ENCODE peak calls at places on chromosomes 7 and 10, in four cellular contexts. One of them, this sample, is unnamed. For H3K4me1, the result is how much of the 10 kb centered on the place peaks cover.

GRCh38 chr10:20709708-20710107 is 187.4 kb downstream of the NEBL start:
- DNase-seq in PC-9: no peak
- DNase-seq in ovary: no peak
- DNase-seq in fibroblast of lung: no peak
- DNase-seq in this sample: no peak

GRCh38 chr10:71864861-71865473 is 13.9 kb upstream of the PSAP start:
- DNase-seq in PC-9: peak
- DNase-seq in ovary: no peak
- DNase-seq in fibroblast of lung: peak
- DNase-seq in this sample: no peak

GRCh38 chr10:103581499-103581898 is 88.0 kb downstream of the NEURL1 start:
- DNase-seq in PC-9: no peak
- DNase-seq in ovary: no peak
- DNase-seq in fibroblast of lung: no peak
- DNase-seq in this sample: no peak

GRCh38 chr7:114502454-114503254 is 88.0 kb downstream of the FOXP2 start:
- DNase-seq in PC-9: no peak
- DNase-seq in ovary: no peak
- DNase-seq in fibroblast of lung: peak
- DNase-seq in this sample: no peak

GRCh38 chr10:72009062-72009429 is 44.9 kb downstream of the CHST3 start:
- DNase-seq in PC-9: no peak
- DNase-seq in ovary: no peak
- DNase-seq in fibroblast of lung: no peak
- DNase-seq in this sample: no peak

GRCh38 chr10:62853710-62854109 is 37.5 kb upstream of the EGR2 start:
- DNase-seq in PC-9: no peak
- DNase-seq in ovary: no peak
- DNase-seq in fibroblast of lung: no peak
- DNase-seq in this sample: no peak

GRCh38 chr7:27225005-27225934 is 17.3 kb upstream of the EVX1 start:
- DNase-seq in PC-9: no peak
- DNase-seq in ovary: no peak
- DNase-seq in fibroblast of lung: no peak
- DNase-seq in this sample: no peak

GRCh38 chr10:43680035-43680434 is 31.4 kb upstream of the ZNF32 start:
- DNase-seq in PC-9: no peak
- DNase-seq in ovary: no peak
- DNase-seq in fibroblast of lung: peak
- DNase-seq in this sample: no peak

GRCh38 chr7:130999926-131000325 is 265.9 kb upstream of the KLF14 start:
- DNase-seq in PC-9: no peak
- DNase-seq in ovary: no peak
- DNase-seq in fibroblast of lung: no peak
- DNase-seq in this sample: no peak

GRCh38 chr7:117165656-117166055 is 157.2 kb downstream of the WNT2 start:
- DNase-seq in PC-9: no peak
- DNase-seq in ovary: no peak
- DNase-seq in fibroblast of lung: no peak
- DNase-seq in this sample: no peak

GRCh38 chr10:69465457-69466157 is 14.3 kb downstream of the TSPAN15 start:
- DNase-seq in PC-9: no peak
- DNase-seq in ovary: no peak
- DNase-seq in fibroblast of lung: no peak
- DNase-seq in this sample: no peak

GRCh38 chr10:132172091-132173066 is 14.4 kb upstream of the DPYSL4 start:
- DNase-seq in PC-9: no peak
- DNase-seq in ovary: no peak
- DNase-seq in fibroblast of lung: no peak
- DNase-seq in this sample: no peak

GRCh38 chr7:123797673-123798526 is 47.1 kb upstream of the HYAL4 start:
- DNase-seq in PC-9: peak
- DNase-seq in ovary: no peak
- DNase-seq in fibroblast of lung: peak
- DNase-seq in this sample: no peak

GRCh38 chr10:24311888-24312287 is 103.0 kb downstream of the KIAA1217 start:
- DNase-seq in PC-9: no peak
- DNase-seq in ovary: no peak
- DNase-seq in fibroblast of lung: no peak
- DNase-seq in this sample: no peak

GRCh38 chr7:136114966-136115762 is 138.0 kb upstream of the MTPN start:
- DNase-seq in PC-9: peak
- DNase-seq in ovary: no peak
- DNase-seq in fibroblast of lung: peak
- DNase-seq in this sample: no peak

GRCh38 chr7:130063036-130063435 is 7.3 kb upstream of the KLHDC10 start:
- DNase-seq in PC-9: peak
- DNase-seq in ovary: no peak
- DNase-seq in fibroblast of lung: peak
- DNase-seq in this sample: no peak

GRCh38 chr10:17961551-17962422 is 10.1 kb downstream of the SLC39A12 start:
- DNase-seq in PC-9: peak
- DNase-seq in ovary: no peak
- DNase-seq in fibroblast of lung: peak
- DNase-seq in this sample: no peak

GRCh38 chr7:143199040-143199439 is 15.8 kb downstream of the TAS2R39 start:
- DNase-seq in PC-9: no peak
- DNase-seq in ovary: no peak
- DNase-seq in fibroblast of lung: no peak
- DNase-seq in this sample: no peak

GRCh38 chr7:149023662-149024061 is 4.6 kb downstream of the PDIA4 start:
- DNase-seq in PC-9: no peak
- DNase-seq in ovary: no peak
- DNase-seq in fibroblast of lung: no peak
- DNase-seq in this sample: no peak

GRCh38 chr7:74193054-74193453 is 16.8 kb upstream of the LAT2 start:
- DNase-seq in PC-9: no peak
- DNase-seq in ovary: no peak
- DNase-seq in fibroblast of lung: no peak
- DNase-seq in this sample: no peak

GRCh38 chr7:157851501-157852067 is 514.8 kb downstream of the DNAJB6 start:
- DNase-seq in PC-9: no peak
- DNase-seq in ovary: no peak
- DNase-seq in fibroblast of lung: no peak
- DNase-seq in this sample: no peak

DNA sequence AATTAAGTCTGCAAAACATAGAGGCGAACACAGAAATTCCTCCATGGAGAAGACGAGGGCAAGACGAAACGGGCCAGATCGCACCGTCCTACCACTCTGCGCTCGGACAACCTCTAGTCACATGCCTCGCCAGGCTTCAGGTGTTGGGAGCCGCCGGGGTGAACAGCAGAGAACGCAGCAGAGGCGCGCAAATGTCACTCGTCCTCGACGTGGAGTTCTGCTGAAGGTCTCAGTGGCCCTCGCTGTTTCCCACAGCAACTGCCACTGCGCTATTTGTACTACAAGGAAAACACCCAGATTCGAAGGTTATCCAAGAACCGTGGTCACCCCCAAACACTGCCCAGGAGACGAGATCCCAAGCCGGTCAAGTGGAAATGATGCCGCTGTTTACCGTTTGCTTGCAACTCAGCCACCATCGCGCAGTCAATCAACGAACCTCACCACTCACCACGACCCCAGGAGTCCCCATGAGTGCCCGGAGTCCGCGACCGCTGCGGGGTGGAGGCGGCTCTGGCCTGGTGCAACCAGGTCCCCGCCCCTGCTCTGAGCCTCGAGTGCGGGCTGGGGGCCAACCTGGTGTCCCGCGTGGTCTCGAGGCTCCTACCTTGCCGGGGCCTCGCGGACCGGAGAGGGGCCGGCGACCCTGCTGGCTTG is 9.1 kb downstream of the CTBP2 start:
- DNase-seq in PC-9: no peak
- DNase-seq in ovary: no peak
- DNase-seq in fibroblast of lung: no peak
- DNase-seq in this sample: no peak
- H3K4me1 ChIP-seq in PC-9: under half
- H3K4me1 ChIP-seq in ovary: half or more
- H3K4me1 ChIP-seq in fibroblast of lung: half or more
- H3K4me1 ChIP-seq in this sample: half or more

GRCh38 chr10:114537791-114538543 is 120.1 kb downstream of the ABLIM1 start:
- DNase-seq in PC-9: no peak
- DNase-seq in ovary: no peak
- DNase-seq in fibroblast of lung: no peak
- DNase-seq in this sample: no peak
- H3K4me1 ChIP-seq in PC-9: under half
- H3K4me1 ChIP-seq in ovary: under half
- H3K4me1 ChIP-seq in fibroblast of lung: under half
- H3K4me1 ChIP-seq in this sample: under half

GRCh38 chr7:36262286-36262685 is 109.2 kb downstream of the EEPD1 start:
- DNase-seq in PC-9: no peak
- DNase-seq in ovary: no peak
- DNase-seq in fibroblast of lung: peak
- DNase-seq in this sample: no peak
- H3K4me1 ChIP-seq in PC-9: under half
- H3K4me1 ChIP-seq in ovary: under half
- H3K4me1 ChIP-seq in fibroblast of lung: under half
- H3K4me1 ChIP-seq in this sample: half or more

GRCh38 chr10:124088944-124089343 is 4.5 kb downstream of the CHST15 start:
- DNase-seq in PC-9: no peak
- DNase-seq in ovary: no peak
- DNase-seq in fibroblast of lung: no peak
- DNase-seq in this sample: no peak
- H3K4me1 ChIP-seq in PC-9: under half
- H3K4me1 ChIP-seq in ovary: under half
- H3K4me1 ChIP-seq in fibroblast of lung: under half
- H3K4me1 ChIP-seq in this sample: under half

GRCh38 chr10:112807013-112807412 is 143.0 kb upstream of the TCF7L2 start:
- DNase-seq in PC-9: no peak
- DNase-seq in ovary: no peak
- DNase-seq in fibroblast of lung: no peak
- DNase-seq in this sample: peak
- H3K4me1 ChIP-seq in PC-9: under half
- H3K4me1 ChIP-seq in ovary: under half
- H3K4me1 ChIP-seq in fibroblast of lung: under half
- H3K4me1 ChIP-seq in this sample: under half

GRCh38 chr7:104950754-104951153 is 63.3 kb upstream of the KMT2E start:
- DNase-seq in PC-9: no peak
- DNase-seq in ovary: no peak
- DNase-seq in fibroblast of lung: peak
- DNase-seq in this sample: no peak
- H3K4me1 ChIP-seq in PC-9: under half
- H3K4me1 ChIP-seq in ovary: under half
- H3K4me1 ChIP-seq in fibroblast of lung: under half
- H3K4me1 ChIP-seq in this sample: under half

GRCh38 chr10:92001995-92002394 is 78.4 kb downstream of the BTAF1 start:
- DNase-seq in PC-9: no peak
- DNase-seq in ovary: no peak
- DNase-seq in fibroblast of lung: no peak
- DNase-seq in this sample: no peak

GRCh38 chr10:91992026-91992425 is 68.5 kb downstream of the BTAF1 start:
- DNase-seq in PC-9: no peak
- DNase-seq in ovary: no peak
- DNase-seq in fibroblast of lung: no peak
- DNase-seq in this sample: no peak

DNA sequence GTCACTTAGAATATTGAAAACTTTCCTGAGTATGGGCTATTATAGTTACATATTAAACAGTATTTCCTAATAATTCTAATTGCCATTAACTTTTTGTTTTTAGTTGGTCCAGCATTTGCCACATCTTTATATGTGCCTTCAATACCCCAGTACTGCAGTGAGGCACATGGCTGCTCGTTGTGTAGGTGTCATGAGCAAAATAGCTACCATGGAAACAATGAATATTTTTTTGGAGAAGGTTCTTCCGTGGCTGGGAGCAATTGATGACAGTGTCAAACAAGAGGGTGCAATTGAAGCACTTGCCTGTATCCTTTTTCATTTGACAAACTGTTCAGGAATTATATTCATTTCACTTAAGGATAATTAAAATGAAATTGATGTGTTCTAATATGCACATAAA is 72.7 kb downstream of the BTAF1 start:
- DNase-seq in PC-9: no peak
- DNase-seq in ovary: no peak
- DNase-seq in fibroblast of lung: no peak
- DNase-seq in this sample: no peak
- H3K4me1 ChIP-seq in PC-9: under half
- H3K4me1 ChIP-seq in ovary: under half
- H3K4me1 ChIP-seq in fibroblast of lung: under half
- H3K4me1 ChIP-seq in this sample: under half

This sample was measured in vagina.